ENCODE peak calls at places on chromosomes 3 and 15, in seven cellular contexts. W is H1, U is GM12878, P is HepG2, E is SK-N-SH, M is K562, C is HCT116. Q is an unnamed sample.

GRCh38 chr3:190424108-190424477 is 25.6 kb downstream of the TMEM207 start:
- DNase-seq in E (no peak), W (no peak), P (no peak), M (no peak), U (no peak), C (no peak), Q (no peak)

GRCh38 chr3:189602471-189602870 is 28.7 kb upstream of the TP63 start:
- DNase-seq in W (no peak), M (no peak), P (no peak), E (no peak), U (no peak), C (no peak), Q (no peak)

GRCh38 chr15:83012038-83012490 is 625 bp upstream of the C15orf40 start:
- DNase-seq in E (no peak), U (no peak), M (peak; percentile 69), C (no peak), P (no peak), W (no peak), Q (no peak)

GRCh38 chr3:197518794-197519451 is 36.8 kb downstream of the BDH1 start:
- DNase-seq in E (no peak), C (no peak), U (no peak), P (no peak), M (no peak), W (no peak), Q (no peak)

GRCh38 chr3:58121183-58121582 is 89.6 kb downstream of the DNASE1L3 start:
- DNase-seq in P (no peak), M (no peak), E (no peak), C (no peak), W (no peak), U (no peak), Q (no peak)

GRCh38 chr15:68796576-68796975 is 24.1 kb downstream of the ANP32A start:
- DNase-seq in E (no peak), P (no peak), W (no peak), U (no peak), C (no peak), M (no peak), Q (no peak)

GRCh38 chr15:92533298-92533697 is 122.3 kb downstream of the FAM174B start:
- DNase-seq in P (no peak), M (no peak), W (no peak), C (no peak), E (no peak), U (no peak), Q (no peak)

GRCh38 chr15:70916531-70916930 is 23.9 kb downstream of the LRRC49 start:
- DNase-seq in C (no peak), U (no peak), M (no peak), E (no peak), W (no peak), P (no peak), Q (no peak)

GRCh38 chr3:46693038-46693896 is at the start of gene ALS2CL:
- DNase-seq in M (peak; percentile 48), P (no peak), W (no peak), U (no peak), E (peak; percentile 92), C (no peak), Q (no peak)

GRCh38 chr3:185560676-185561075 is 8.3 kb upstream of the LIPH start:
- DNase-seq in P (no peak), U (no peak), E (no peak), M (no peak), C (no peak), W (no peak), Q (no peak)

GRCh38 chr15:25177955-25178801 is 223.4 kb downstream of the SNRPN start:
- DNase-seq in M (no peak), E (no peak), W (no peak), U (no peak), P (no peak), C (no peak), Q (no peak)

GRCh38 chr3:95595416-95596075 is 1218.8 kb upstream of the EPHA6 start:
- DNase-seq in W (no peak), C (no peak), E (no peak), M (no peak), U (no peak), P (no peak), Q (no peak)

GRCh38 chr3:72353236-72354105 is 494.8 kb downstream of the SHQ1 start:
- DNase-seq in W (no peak), U (no peak), P (no peak), C (no peak), M (no peak), E (no peak), Q (no peak)

GRCh38 chr3:149283401-149283800 is 50.0 kb downstream of the TM4SF18 start:
- DNase-seq in P (no peak), U (no peak), C (no peak), W (no peak), M (no peak), E (no peak), Q (no peak)

GRCh38 chr3:106685751-106686150 is 691.5 kb upstream of the CCDC54 start:
- DNase-seq in M (no peak), C (no peak), P (no peak), U (no peak), E (no peak), W (no peak), Q (no peak)

DNA sequence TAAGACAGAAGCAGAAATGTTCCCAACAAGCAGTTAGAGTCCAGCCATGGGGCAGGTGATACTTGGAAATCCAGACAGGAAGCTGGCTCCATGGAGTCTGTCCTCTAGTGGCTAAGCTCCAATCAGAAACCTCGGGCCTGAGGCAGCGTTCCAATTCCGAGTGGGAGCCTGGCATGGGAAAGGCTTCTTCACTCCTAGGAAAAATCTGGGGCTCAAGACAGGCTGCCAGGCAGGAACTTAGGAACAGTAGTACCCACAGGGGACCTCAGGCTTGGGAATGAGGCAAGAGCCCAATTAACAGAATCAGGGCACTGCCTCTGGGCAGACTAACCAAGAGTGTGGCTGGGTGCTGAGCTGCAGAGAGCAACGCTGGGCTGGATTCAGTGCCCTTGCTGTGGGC is 6.2 kb upstream of the ATP13A4 start:
- DNase-seq in E (no peak), P (no peak), W (no peak), C (no peak), M (no peak), U (no peak), Q (no peak)
- TF ChIP-seq SIN3A in E (no peak), P (no peak), W (no peak), C (no peak), M (no peak), U (no peak), Q (no peak)

DNA sequence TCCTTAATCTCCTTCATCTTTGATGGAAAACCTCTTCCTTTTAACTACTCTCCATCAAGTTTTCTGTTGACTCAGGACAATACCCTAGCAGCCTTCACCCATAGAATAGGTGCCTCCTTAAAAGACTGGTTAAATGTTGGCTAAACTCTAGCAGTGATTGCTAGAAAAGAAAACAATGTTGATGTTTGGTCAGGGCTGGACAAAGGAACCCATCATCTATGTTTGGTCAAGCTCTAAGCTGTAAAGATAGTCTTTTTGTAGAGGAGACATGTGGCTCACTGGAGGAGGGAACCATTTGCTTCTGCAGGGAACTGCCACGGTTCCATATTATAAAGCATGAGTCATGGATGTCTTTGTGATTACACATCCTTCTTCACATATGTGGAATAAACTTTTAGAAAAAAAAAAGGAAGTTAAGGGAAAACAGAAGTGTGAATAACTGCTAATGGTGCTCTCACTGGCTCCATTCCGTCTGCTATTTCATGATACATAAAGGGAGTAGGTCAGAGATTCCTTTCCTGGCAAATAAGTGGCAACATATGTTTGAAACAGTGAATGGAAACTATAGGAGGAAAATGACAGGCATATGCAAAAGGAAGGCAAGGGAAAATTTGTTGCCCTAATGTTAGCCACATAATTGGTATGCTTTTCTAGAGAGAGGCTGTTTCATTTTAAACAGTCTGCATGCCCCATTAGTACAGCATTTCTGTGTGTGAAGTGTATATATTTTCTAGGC is 78.2 kb downstream of the CMSS1 start:
- DNase-seq in U (no peak), W (no peak), P (peak; percentile 82), C (peak; percentile 37), E (no peak), M (peak; percentile 11), Q (peak; percentile 65)
- TF ChIP-seq SIN3A in U (no peak), W (no peak), P (no peak), C (no peak), E (no peak), M (no peak), Q (no peak)

GRCh38 chr3:70815817-70816216 is 503.4 kb upstream of the MDFIC2 start:
- DNase-seq in P (no peak), C (no peak), U (no peak), M (no peak), W (no peak), E (no peak), Q (no peak)

GRCh38 chr3:70816346-70816745 is 503.9 kb upstream of the MDFIC2 start:
- DNase-seq in P (no peak), C (no peak), W (no peak), M (no peak), U (no peak), E (no peak), Q (no peak)

GRCh38 chr3:70813306-70813705 is 500.9 kb upstream of the MDFIC2 start:
- DNase-seq in P (no peak), M (no peak), E (no peak), U (no peak), W (no peak), C (no peak), Q (no peak)

GRCh38 chr3:70808881-70809280 is 496.4 kb upstream of the MDFIC2 start:
- DNase-seq in U (no peak), M (no peak), C (no peak), P (no peak), W (no peak), E (no peak), Q (no peak)

DNA sequence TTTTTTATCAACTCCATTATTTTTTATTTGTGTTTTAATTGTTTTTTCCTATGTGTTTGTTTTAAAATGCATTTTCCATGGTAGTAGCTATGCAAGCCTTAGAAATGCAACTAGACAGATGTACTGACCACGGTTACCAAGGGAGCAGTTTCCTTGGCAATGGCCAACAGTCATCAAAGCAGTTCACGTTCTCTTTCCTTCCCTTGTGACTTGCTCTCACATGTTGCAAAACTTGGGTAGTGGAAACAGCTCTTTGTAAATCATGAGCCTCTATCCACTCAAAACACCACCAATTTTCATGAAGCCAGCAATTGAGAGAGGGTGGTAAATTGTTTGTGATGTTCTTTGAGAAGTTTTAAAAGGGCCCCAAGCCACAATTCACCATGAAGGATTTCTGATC is 499.4 kb upstream of the MDFIC2 start:
- DNase-seq in E (no peak), M (no peak), P (no peak), C (no peak), U (no peak), W (no peak), Q (no peak)
- TF ChIP-seq SIN3A in E (no peak), M (no peak), P (no peak), C (no peak), U (no peak), W (no peak), Q (no peak)

GRCh38 chr3:134860141-134860540 is 65.1 kb downstream of the EPHB1 start:
- DNase-seq in M (no peak), E (peak; percentile 10), W (no peak), P (no peak), C (no peak), U (no peak), Q (no peak)

GRCh38 chr3:134859341-134859740 is 64.3 kb downstream of the EPHB1 start:
- DNase-seq in M (no peak), E (no peak), W (no peak), C (no peak), P (no peak), U (no peak), Q (no peak)

GRCh38 chr3:134858516-134859035 is 63.5 kb downstream of the EPHB1 start:
- DNase-seq in M (no peak), P (no peak), W (no peak), C (no peak), E (no peak), U (no peak), Q (no peak)

GRCh38 chr3:134857776-134858515 is 62.9 kb downstream of the EPHB1 start:
- DNase-seq in C (no peak), M (no peak), W (no peak), P (no peak), U (no peak), E (no peak), Q (no peak)

GRCh38 chr3:134857356-134857755 is 62.3 kb downstream of the EPHB1 start:
- DNase-seq in P (no peak), M (no peak), C (no peak), W (no peak), E (no peak), U (no peak), Q (no peak)
- TF ChIP-seq SIN3A in P (no peak), M (no peak), C (no peak), W (no peak), E (no peak), U (no peak), Q (no peak)